ENCODE peak calls at places on chromosomes 1 and 21, in six cellular contexts. F is AML-193; K is fibroblast of the aortic adventitia; W is fibroblast of pulmonary artery; S is activated T-cell treated with anti-CD3 and anti-CD28 coated beads, Interleukin-2, amount 50 U/mL, for 72 hours; J is neural progenitor cell. C is an unnamed sample.

GRCh38 chr1:37094302-37094701 is 60.0 kb upstream of the GRIK3 start:
- DNase-seq in F (no peak), K (no peak), W (no peak), S (no peak), J (no peak), C (peak; percentile 50)

GRCh38 chr1:183259886-183260285 is 73.8 kb downstream of the LAMC2 start:
- DNase-seq in F (no peak), K (no peak), W (no peak), S (no peak), J (no peak), C (no peak)

GRCh38 chr21:27590271-27590670 is 623.4 kb upstream of the ADAMTS5 start:
- DNase-seq in F (no peak), K (peak; percentile 89), W (peak; percentile 64), S (no peak), J (no peak), C (no peak)

GRCh38 chr1:203088441-203088840 is 2.6 kb upstream of the MYOG start:
- DNase-seq in F (no peak), K (no peak), W (no peak), S (no peak), J (no peak), C (no peak)

GRCh38 chr1:183739640-183740385 is 65.1 kb upstream of the RGL1 start:
- DNase-seq in F (no peak), K (no peak), W (no peak), S (no peak), J (no peak), C (no peak)

GRCh38 chr1:164953815-164954214 is 394.8 kb downstream of the PBX1 start:
- DNase-seq in F (no peak), K (no peak), W (no peak), S (no peak), J (no peak), C (no peak)

GRCh38 chr1:166814611-166815010 is 24.7 kb upstream of the POGK start:
- DNase-seq in F (no peak), K (peak; percentile 41), W (no peak), S (no peak), J (no peak), C (no peak)

GRCh38 chr1:26190373-26190987 is at the start of gene CATSPER4:
- DNase-seq in F (no peak), K (no peak), W (peak; percentile 33), S (no peak), J (peak; percentile 87), C (no peak)

GRCh38 chr1:3772715-3773571 is at the start of gene SMIM1:
- DNase-seq in F (no peak), K (no peak), W (no peak), S (no peak), J (no peak), C (no peak)

GRCh38 chr1:57369889-57370288 is 54.0 kb downstream of the DAB1 start:
- DNase-seq in F (no peak), K (no peak), W (no peak), S (no peak), J (no peak), C (no peak)

GRCh38 chr1:58290685-58291372 is 255.7 kb downstream of the OMA1 start:
- DNase-seq in F (peak; percentile 1), K (peak; percentile 7), W (peak; percentile 31), S (peak; percentile 1), J (peak; percentile 81), C (no peak)

GRCh38 chr21:31509108-31510017 is 150.1 kb upstream of the SOD1 start:
- DNase-seq in F (no peak), K (no peak), W (peak; percentile 14), S (peak; percentile 89), J (peak; percentile 38), C (peak; percentile 13)

GRCh38 chr1:66339944-66340343 is 194.0 kb upstream of the SGIP1 start:
- DNase-seq in F (no peak), K (no peak), W (peak; percentile 57), S (no peak), J (no peak), C (no peak)

GRCh38 chr1:221169447-221169889 is 290.2 kb downstream of the HLX start:
- DNase-seq in F (no peak), K (peak; percentile 73), W (peak; percentile 74), S (no peak), J (peak; percentile 76), C (no peak)

GRCh38 chr1:15283500-15283899 is 36.5 kb downstream of the FHAD1 start:
- DNase-seq in F (no peak), K (no peak), W (no peak), S (no peak), J (no peak), C (no peak)

GRCh38 chr1:19412654-19413053 is 72.7 kb downstream of the CAPZB start:
- DNase-seq in F (no peak), K (no peak), W (no peak), S (no peak), J (no peak), C (no peak)

GRCh38 chr1:8424539-8425116 is 106.7 kb downstream of the SLC45A1 start:
- DNase-seq in F (peak; percentile 86), K (no peak), W (peak; percentile 41), S (no peak), J (peak; percentile 61), C (no peak)

C was measured in NCI-H187.